ENCODE peak calls at places on chromosomes 2 and 18, in five cellular contexts. V is heart right ventricle, H is choroid plexus epithelial cell, Y is upper lobe of right lung, L is breast epithelium. E is an unnamed sample.

GRCh38 chr2:224449212-224450147 is 47.6 kb upstream of the FAM124B start:
- DNase-seq in V (no peak), H (peak; percentile 43), Y (no peak), L (no peak), E (no peak)

GRCh38 chr2:48006094-48006493 is 99.8 kb upstream of the FBXO11 start:
- DNase-seq in V (no peak), H (no peak), Y (no peak), L (no peak), E (no peak)

GRCh38 chr2:190996338-190996946 is 17.5 kb downstream of the STAT1 start:
- DNase-seq in V (no peak), H (peak; percentile 60), Y (no peak), L (no peak), E (no peak)

GRCh38 chr2:186422226-186422625 is 63.8 kb upstream of the ZC3H15 start:
- DNase-seq in V (no peak), H (peak; percentile 77), Y (no peak), L (peak; percentile 28), E (peak; percentile 52)

GRCh38 chr18:47883771-47884413 is 46.6 kb downstream of the SMAD2 start:
- DNase-seq in V (no peak), H (peak; percentile 67), Y (no peak), L (no peak), E (peak; percentile 66)

GRCh38 chr2:10977003-10977402 is 65.3 kb downstream of the KCNF1 start:
- DNase-seq in V (no peak), H (no peak), Y (peak; percentile 59), L (no peak), E (no peak)

GRCh38 chr2:41194235-41194634 is 742.3 kb upstream of the SLC8A1 start:
- DNase-seq in V (peak; percentile 21), H (peak; percentile 90), Y (no peak), L (no peak), E (peak; percentile 92)

GRCh38 chr2:152646775-152647174 is 70.5 kb downstream of the PRPF40A start:
- DNase-seq in V (no peak), H (peak; percentile 91), Y (no peak), L (no peak), E (peak; percentile 34)

GRCh38 chr2:206127656-206128055 is 31.6 kb downstream of the NDUFS1 start:
- DNase-seq in V (no peak), H (peak; percentile 23), Y (no peak), L (no peak), E (no peak)

DNA sequence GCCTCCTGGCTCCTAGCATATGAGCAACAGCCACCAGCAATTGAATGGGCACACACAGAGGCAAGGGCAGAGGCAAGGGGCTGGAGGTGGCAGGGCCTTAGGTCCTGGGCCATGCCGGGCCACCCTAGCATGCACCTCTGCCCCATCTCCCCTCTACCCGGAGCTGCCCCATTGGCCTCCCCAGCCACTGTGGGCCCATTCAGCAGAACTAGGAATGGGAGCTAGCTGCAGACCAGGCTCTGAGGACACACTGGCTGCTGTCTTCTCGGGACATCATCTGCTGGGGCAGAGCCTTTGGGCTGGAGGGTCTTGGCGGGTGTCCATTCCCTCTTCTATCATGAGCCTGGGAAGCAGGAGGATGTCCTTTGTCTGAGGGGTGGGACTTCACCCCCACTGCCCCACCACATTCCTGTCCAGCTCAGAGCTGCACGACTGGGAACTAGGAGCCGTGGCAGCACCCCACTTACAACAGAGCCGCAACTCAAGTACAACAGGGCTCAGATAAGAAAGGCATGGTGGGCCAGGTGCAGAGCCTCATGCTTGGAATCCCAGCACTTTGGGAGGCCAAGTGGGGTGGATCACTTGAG is 800 bp downstream of the VIL1 start:
- DNase-seq in V (no peak), H (no peak), Y (no peak), L (no peak), E (no peak)
- H3K4me3 ChIP-seq in V (no peak overlapping the region), H (no peak overlapping the region), Y (no peak overlapping the region), L (no peak overlapping the region), E (no peak overlapping the region)

GRCh38 chr2:222671259-222672067 is at the start of gene MOGAT1:
- DNase-seq in V (peak; percentile 58), H (no peak), Y (peak; percentile 85), L (no peak), E (no peak)

GRCh38 chr2:222670191-222671038 is 1.0 kb upstream of the MOGAT1 start:
- DNase-seq in V (no peak), H (no peak), Y (no peak), L (no peak), E (no peak)

GRCh38 chr2:222672068-222672401 is 577 bp downstream of the MOGAT1 start:
- DNase-seq in V (no peak), H (no peak), Y (no peak), L (no peak), E (no peak)

GRCh38 chr2:222668755-222669154 is 2.7 kb upstream of the MOGAT1 start:
- DNase-seq in V (no peak), H (no peak), Y (no peak), L (no peak), E (no peak)

GRCh38 chr2:222669353-222669752 is 2.1 kb upstream of the MOGAT1 start:
- DNase-seq in V (no peak), H (no peak), Y (no peak), L (no peak), E (no peak)
- TF ChIP-seq CTCF in V (no peak), H (no peak), Y (no peak), L (no peak), E (no peak)

DNA sequence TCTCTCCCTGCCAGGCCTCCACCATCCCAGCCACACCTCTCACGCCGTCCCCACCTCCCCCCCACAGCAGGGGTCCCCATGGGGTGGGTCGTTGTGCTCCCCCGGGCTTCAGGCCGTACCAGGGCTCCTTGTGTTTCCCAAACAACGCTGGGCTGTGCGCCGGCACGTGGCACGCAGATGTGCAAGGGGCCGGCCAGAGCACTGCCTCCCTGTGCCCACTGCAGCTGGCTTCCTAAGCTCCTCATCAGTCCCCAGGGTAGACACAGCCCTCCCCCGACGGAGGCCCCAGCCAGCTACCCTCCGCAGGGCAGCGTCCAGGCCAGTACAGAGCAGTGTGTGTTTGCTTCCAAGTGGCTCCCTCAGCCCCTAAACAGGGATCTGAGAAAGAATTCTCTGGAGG is 34.0 kb downstream of the BIN1 start:
- DNase-seq in V (no peak), H (no peak), Y (no peak), L (no peak), E (no peak)
- H3K4me3 ChIP-seq in V (no peak overlapping the region), H (no peak overlapping the region), Y (no peak overlapping the region), L (no peak overlapping the region), E (no peak overlapping the region)

DNA sequence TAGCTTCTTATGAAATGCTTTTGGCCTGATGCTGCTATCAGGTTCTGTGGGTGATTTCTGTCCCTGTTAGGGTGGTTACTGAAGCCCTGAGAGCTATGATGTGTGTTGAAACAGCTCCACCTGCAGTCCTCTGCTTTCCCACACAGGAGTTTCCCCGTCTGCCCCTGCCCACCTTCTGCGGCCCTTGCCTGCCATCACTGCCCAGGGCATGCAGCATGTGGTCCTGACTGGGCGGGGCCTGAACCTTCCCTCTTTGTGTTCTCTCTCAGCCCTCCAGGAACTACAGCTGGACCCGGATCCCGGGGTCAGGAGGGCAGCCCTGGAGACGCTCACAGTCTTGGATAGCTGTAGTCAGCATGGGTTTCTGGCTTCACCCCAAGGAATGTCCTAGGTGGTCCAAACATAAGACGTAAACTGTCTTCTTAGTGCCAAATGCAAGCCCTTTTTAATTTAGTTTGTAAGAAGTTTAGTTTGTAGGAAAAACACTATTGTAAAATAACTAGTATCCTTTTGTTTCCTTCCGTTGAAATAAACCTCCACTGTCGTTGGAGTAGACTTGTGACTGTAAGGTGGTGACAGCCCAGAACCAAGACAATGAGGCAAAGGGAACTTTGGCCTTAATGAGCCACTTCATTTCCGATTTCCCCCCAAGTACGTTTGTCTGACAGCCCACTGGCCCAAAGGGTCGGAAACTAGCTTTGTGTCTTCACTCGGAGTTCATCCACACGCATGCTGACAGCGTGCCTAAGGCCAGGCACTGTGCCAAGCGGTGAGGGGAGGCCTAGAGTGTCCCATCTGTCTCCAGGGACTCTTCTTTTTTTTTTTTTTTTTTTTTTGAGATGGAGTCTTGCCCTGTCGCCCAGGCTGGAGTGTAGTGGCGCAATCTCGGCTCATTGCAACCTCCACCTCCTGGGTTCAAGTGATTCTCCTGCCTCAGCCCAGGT is 21.2 kb downstream of the HJURP start:
- DNase-seq in V (no peak), H (peak; percentile 84), Y (peak; percentile 62), L (no peak), E (peak; percentile 23)
- TF ChIP-seq CTCF in V (no peak), H (peak; percentile 77), Y (no peak), L (no peak), E (peak; percentile 49)

GRCh38 chr2:5725794-5726463 is 33.7 kb downstream of the SOX11 start:
- DNase-seq in V (no peak), H (peak; percentile 36), Y (no peak), L (no peak), E (peak; percentile 23)
- H3K4me3 ChIP-seq in V (peak overlapping the region; percentile 55), H (peak overlapping the region; percentile 58), Y (peak overlapping the region; percentile 19), L (peak overlapping the region; percentile 41), E (peak overlapping the region; percentile 35)

DNA sequence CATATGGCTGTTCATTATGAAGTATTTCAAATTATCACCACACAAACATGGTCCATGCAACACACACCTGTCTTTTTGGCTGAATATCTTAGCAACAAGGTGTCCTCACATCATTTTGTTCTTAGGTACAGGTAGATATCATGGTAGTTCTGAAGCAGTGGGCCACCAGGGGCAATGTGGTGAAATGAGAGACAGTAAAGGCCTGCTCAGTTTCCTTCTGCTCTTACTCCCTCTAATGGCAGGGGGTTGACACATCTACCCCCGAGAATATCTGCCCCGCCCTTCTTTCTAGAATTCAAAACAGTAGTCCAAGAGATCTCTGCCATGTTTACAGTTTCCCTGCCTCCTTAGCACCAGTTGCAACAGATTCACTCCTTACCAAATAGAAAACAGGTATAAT is 147.0 kb upstream of the KLHL14 start:
- DNase-seq in V (no peak), H (peak; percentile 51), Y (no peak), L (no peak), E (no peak)
- TF ChIP-seq CTCF in V (no peak), H (peak; percentile 63), Y (peak; percentile 7), L (no peak), E (peak; percentile 66)

DNA sequence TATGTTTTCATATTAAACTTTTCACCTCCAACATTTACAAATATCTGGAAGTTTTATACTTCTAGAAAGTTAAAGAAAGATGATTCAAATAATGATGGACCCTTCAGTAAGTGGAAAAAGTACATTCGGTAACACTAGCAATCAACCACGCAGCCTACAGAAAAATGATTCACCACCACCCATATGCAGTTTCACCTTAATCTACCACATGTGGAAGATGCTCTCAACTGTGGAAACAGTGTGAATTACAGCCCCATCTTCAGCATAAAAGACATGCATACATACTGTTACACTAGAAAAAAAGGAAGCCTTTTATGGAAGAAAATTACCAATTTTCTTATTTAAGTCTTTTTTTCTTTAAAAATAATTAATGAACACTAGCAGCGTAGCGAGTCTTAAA is 1.1 kb downstream of the SLC38A11 start:
- DNase-seq in V (no peak), H (no peak), Y (no peak), L (no peak), E (no peak)
- H3K4me3 ChIP-seq in V (no peak overlapping the region), H (no peak overlapping the region), Y (no peak overlapping the region), L (no peak overlapping the region), E (no peak overlapping the region)